ENCODE peak calls at places on chromosomes 4 and X, in four cellular contexts. U is NCI-H1694; I is OCI-LY7; J is activated CD4-positive, CD25-positive, alpha-beta regulatory T cell. Q is an unnamed sample.

GRCh38 chr4:99749445-99750391 is 66.9 kb upstream of the DAPP1 start:
- DNase-seq in I (peak; percentile 24), J (no peak), U (no peak), Q (peak; percentile 90)

GRCh38 chrX:29488919-29489318 is 726.4 kb upstream of the MAGEB2 start:
- DNase-seq in J (no peak), I (no peak), U (no peak), Q (no peak)

GRCh38 chrX:31099536-31100090 is 27.8 kb upstream of the FTHL17 start:
- DNase-seq in U (no peak), J (no peak), I (no peak), Q (no peak)

GRCh38 chrX:72280210-72280882 is 3.3 kb upstream of the RPS4X start:
- DNase-seq in J (no peak), I (no peak), U (no peak), Q (no peak)

GRCh38 chrX:72545990-72546389 is 26.7 kb downstream of the HDAC8 start:
- DNase-seq in U (no peak), J (no peak), I (no peak), Q (no peak)

GRCh38 chrX:119809185-119809666 is 17.8 kb upstream of the RPL39 start:
- DNase-seq in J (no peak), U (no peak), I (no peak), Q (no peak)

GRCh38 chrX:153397256-153397960 is 3.7 kb downstream of the PNMA6E start:
- DNase-seq in J (no peak), I (no peak), U (no peak), Q (peak; percentile 17)

GRCh38 chrX:9342581-9343051 is 122.2 kb upstream of the TBL1X start:
- DNase-seq in I (no peak), U (peak; percentile 15), J (peak; percentile 6), Q (peak; percentile 53)

GRCh38 chr4:122602277-122603142 is 18.4 kb downstream of the IL21 start:
- DNase-seq in U (no peak), I (no peak), J (no peak), Q (peak; percentile 50)

GRCh38 chrX:9471571-9471985 is 6.7 kb downstream of the TBL1X start:
- DNase-seq in J (no peak), U (no peak), I (no peak), Q (no peak)

GRCh38 chr4:113776679-113777078 is 15.1 kb upstream of the CAMK2D start:
- DNase-seq in U (no peak), J (no peak), I (no peak), Q (no peak)

GRCh38 chr4:176277162-176277904 is 8.3 kb upstream of the ASB5 start:
- DNase-seq in U (peak; percentile 34), J (no peak), I (peak; percentile 51), Q (peak; percentile 73)

GRCh38 chr4:138522366-138522765 is 280.2 kb upstream of the SLC7A11 start:
- DNase-seq in U (no peak), I (peak; percentile 38), J (no peak), Q (peak; percentile 72)

GRCh38 chr4:1874207-1874606 is 3.0 kb downstream of the NSD2 start:
- DNase-seq in I (no peak), J (no peak), U (no peak), Q (no peak)

GRCh38 chrX:28586291-28586690 is 955 bp upstream of the IL1RAPL1 start:
- DNase-seq in J (no peak), I (no peak), U (no peak), Q (no peak)

GRCh38 chr4:86117781-86118302 is 242.0 kb downstream of the MAPK10 start:
- DNase-seq in U (no peak), J (no peak), I (no peak), Q (no peak)

GRCh38 chr4:102405706-102406510 is 60.6 kb upstream of the SLC39A8 start:
- DNase-seq in J (no peak), U (no peak), I (no peak), Q (no peak)

GRCh38 chr4:108937066-108937465 is 174.2 kb upstream of the ETNPPL start:
- DNase-seq in U (no peak), I (no peak), J (no peak), Q (no peak)

GRCh38 chrX:74133156-74133796 is 170.7 kb upstream of the ZCCHC13 start:
- DNase-seq in J (no peak), U (peak; percentile 61), I (peak; percentile 62), Q (peak; percentile 88)